ENCODE peak calls at places on chromosomes 4 and X, in eight cellular contexts. A is astrocyte of the spinal cord; W is colonic mucosa; P is lower lobe of right lung; G is CD8-positive, alpha-beta T cell; D is tibial nerve; X is PC-9; Z is choroid plexus epithelial cell. F is an unnamed sample.

GRCh38 chrX:14922437-14922836 is 49.2 kb downstream of the MOSPD2 start:
- DNase-seq in A (peak), W (no peak), P (no peak), G (no peak), D (no peak), X (no peak), Z (peak), F (peak)

GRCh38 chr4:6772223-6772928 is 10.2 kb upstream of the KIAA0232 start:
- DNase-seq in A (peak), W (peak), P (no peak), G (no peak), D (no peak), X (peak), Z (no peak), F (no peak)

GRCh38 chr4:162872001-162872400 is 294.7 kb downstream of the NAF1 start:
- DNase-seq in A (no peak), W (no peak), P (no peak), G (no peak), D (no peak), X (no peak), Z (no peak), F (no peak)

GRCh38 chr4:13264126-13264525 is 220.0 kb downstream of the RAB28 start:
- DNase-seq in A (no peak), W (no peak), P (no peak), G (no peak), D (no peak), X (no peak), Z (no peak), F (no peak)

GRCh38 chrX:41688835-41689234 is at the start of gene GPR34:
- DNase-seq in A (no peak), W (no peak), P (no peak), G (no peak), D (no peak), X (no peak), Z (no peak), F (no peak)

GRCh38 chr4:121726642-121727268 is 30.0 kb upstream of the ANXA5 start:
- DNase-seq in A (peak), W (no peak), P (no peak), G (no peak), D (no peak), X (peak), Z (peak), F (peak)

GRCh38 chr4:140497776-140498636 is at the start of gene MGAT4D:
- DNase-seq in A (no peak), W (peak), P (no peak), G (no peak), D (no peak), X (no peak), Z (no peak), F (no peak)

GRCh38 chr4:148962539-148963290 is 520.5 kb upstream of the NR3C2 start:
- DNase-seq in A (peak), W (no peak), P (no peak), G (no peak), D (no peak), X (no peak), Z (peak), F (no peak)

GRCh38 chr4:125681240-125681639 is 366.5 kb downstream of the FAT4 start:
- DNase-seq in A (no peak), W (no peak), P (no peak), G (no peak), D (no peak), X (no peak), Z (no peak), F (no peak)

GRCh38 chr4:6605114-6605513 is 30.1 kb downstream of the MAN2B2 start:
- DNase-seq in A (no peak), W (no peak), P (no peak), G (no peak), D (no peak), X (no peak), Z (no peak), F (no peak)

GRCh38 chr4:115973768-115974167 is 860.3 kb upstream of the NDST4 start:
- DNase-seq in A (no peak), W (no peak), P (no peak), G (no peak), D (no peak), X (no peak), Z (no peak), F (no peak)

GRCh38 chr4:19776021-19776459 is 475.7 kb upstream of the SLIT2 start:
- DNase-seq in A (peak), W (no peak), P (no peak), G (no peak), D (no peak), X (peak), Z (peak), F (peak)

GRCh38 chr4:25320374-25321172 is 8.0 kb downstream of the ZCCHC4 start:
- DNase-seq in A (peak), W (no peak), P (no peak), G (no peak), D (no peak), X (peak), Z (peak), F (peak)

GRCh38 chr4:102787096-102787867 is 26.5 kb upstream of the MANBA start:
- DNase-seq in A (peak), W (no peak), P (no peak), G (no peak), D (no peak), X (no peak), Z (peak), F (peak)

GRCh38 chr4:48490680-48491513 is 845 bp downstream of the ZAR1 start:
- DNase-seq in A (no peak), W (peak), P (peak), G (no peak), D (no peak), X (no peak), Z (no peak), F (no peak)

GRCh38 chrX:38654302-38654701 is 93.0 kb downstream of the TSPAN7 start:
- DNase-seq in A (peak), W (no peak), P (no peak), G (no peak), D (no peak), X (no peak), Z (peak), F (peak)
- TF ChIP-seq CTCF in A (peak), W (peak), P (peak), G (no peak), D (peak), X (no peak), Z (peak), F (peak)

GRCh38 chrX:131828482-131828881 is 194.6 kb upstream of the STK26 start:
- DNase-seq in A (no peak), W (no peak), P (no peak), G (no peak), D (no peak), X (no peak), Z (no peak), F (no peak)
- H3K4me3 ChIP-seq in A (no peak), W (no peak), P (no peak), G (no peak), D (no peak), X (peak), Z (no peak), F (no peak)

DNA sequence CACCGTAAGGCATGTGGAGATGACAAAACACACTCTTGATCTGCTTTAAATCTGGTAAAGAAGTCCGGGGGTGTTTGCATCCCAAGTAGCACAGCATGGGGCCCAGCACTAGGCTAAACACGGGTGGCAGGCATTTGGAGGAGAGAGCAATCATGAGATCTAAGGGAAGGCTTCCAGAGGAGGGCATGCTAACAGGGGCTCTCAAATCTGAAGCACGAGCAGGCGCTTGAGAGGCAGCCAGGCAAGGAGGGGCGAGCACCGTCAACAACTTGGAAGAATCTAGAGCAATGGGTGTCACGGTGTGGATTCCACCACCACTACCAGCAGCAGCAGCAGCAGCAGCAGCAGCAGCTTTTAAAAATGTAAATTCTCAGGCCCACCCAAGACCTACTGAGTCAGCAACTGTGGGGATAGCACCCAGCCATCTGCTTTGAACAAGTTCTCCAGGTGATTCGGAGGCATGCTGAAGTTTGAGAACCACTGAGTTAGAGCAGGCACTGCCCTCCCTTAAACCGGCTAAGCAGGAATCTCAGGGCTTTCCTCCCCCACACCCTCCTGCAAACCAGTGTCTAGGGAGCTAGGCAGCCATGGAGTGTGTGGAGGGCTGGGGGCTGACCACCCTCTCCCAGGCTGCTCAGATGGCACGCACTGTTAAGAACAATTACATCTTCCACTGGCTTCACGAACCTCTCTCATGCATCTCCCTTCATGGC is 70.2 kb upstream of the MAP3K15 start:
- DNase-seq in A (no peak), W (no peak), P (no peak), G (no peak), D (no peak), X (no peak), Z (no peak), F (no peak)
- TF ChIP-seq CTCF in A (no peak), W (no peak), P (no peak), G (no peak), D (no peak), X (no peak), Z (no peak), F (no peak)

GRCh38 chrX:75596178-75596577 is 73.3 kb upstream of the ZDHHC15 start:
- DNase-seq in A (no peak), W (no peak), P (no peak), G (no peak), D (no peak), X (no peak), Z (peak), F (peak)
- H3K4me3 ChIP-seq in A (no peak), W (no peak), P (no peak), G (no peak), D (no peak), X (no peak), Z (no peak), F (no peak)

F was measured in fibroblast of the aortic adventitia.